ENCODE peak calls at places on chromosomes 6 and 20, in nine cellular contexts. Y is CD8-positive, alpha-beta T cell; A is AG04449; G is astrocyte of the spinal cord; S is stomach; F is WERI-Rb-1; Q is upper lobe of right lung; O is sigmoid colon; U is lung. L is an unnamed sample.

GRCh38 chr20:59756241-59756640 is 151.9 kb downstream of the PHACTR3 start:
- DNase-seq in U (no peak), Y (no peak), G (no peak), O (no peak), S (no peak), Q (no peak), A (no peak), F (no peak), L (no peak)

GRCh38 chr6:39608652-39609345 is 116.4 kb downstream of the KIF6 start:
- DNase-seq in Y (no peak), U (no peak), Q (no peak), A (no peak), G (no peak), F (no peak), O (no peak), S (no peak), L (no peak)

GRCh38 chr6:74899416-74899815 is 306.4 kb downstream of the COL12A1 start:
- DNase-seq in Q (no peak), Y (no peak), O (no peak), U (no peak), G (peak), F (no peak), S (no peak), A (no peak), L (no peak)

GRCh38 chr6:163663575-163663974 is 249.1 kb downstream of the QKI start:
- DNase-seq in A (no peak), F (no peak), Y (no peak), Q (no peak), O (no peak), U (no peak), S (no peak), G (no peak), L (no peak)

GRCh38 chr6:30494275-30494990 is 5.1 kb downstream of the HLA-E start:
- DNase-seq in S (no peak), Y (no peak), U (no peak), F (no peak), G (no peak), A (no peak), O (no peak), Q (no peak), L (no peak)

GRCh38 chr20:24957326-24957996 is 8.4 kb downstream of the CST7 start:
- DNase-seq in U (no peak), G (no peak), S (peak), Q (no peak), O (peak), F (no peak), Y (no peak), A (no peak), L (peak)

GRCh38 chr20:61690150-61690549 is 375.5 kb downstream of the TAF4 start:
- DNase-seq in G (no peak), Q (no peak), Y (no peak), A (no peak), F (no peak), U (no peak), S (no peak), O (no peak), L (no peak)

GRCh38 chr20:535958-536357 is 7.6 kb downstream of the CSNK2A1 start:
- DNase-seq in A (no peak), S (no peak), Q (no peak), F (no peak), Y (no peak), G (peak), U (no peak), O (no peak), L (no peak)

GRCh38 chr20:692044-692443 is 16.4 kb upstream of the SCRT2 start:
- DNase-seq in Y (no peak), S (no peak), G (no peak), U (no peak), Q (no peak), O (no peak), A (no peak), F (no peak), L (peak)

GRCh38 chr6:87484491-87484890 is 11.7 kb downstream of the SLC35A1 start:
- DNase-seq in O (no peak), A (no peak), G (no peak), S (no peak), Y (no peak), Q (no peak), F (no peak), U (no peak), L (no peak)

GRCh38 chr20:33798444-33798843 is 12.7 kb upstream of the CHMP4B start:
- DNase-seq in A (no peak), U (no peak), F (no peak), O (no peak), Y (no peak), S (no peak), G (no peak), Q (no peak), L (no peak)

GRCh38 chr6:100678027-100678426 is 203.1 kb downstream of the ASCC3 start:
- DNase-seq in A (no peak), F (no peak), S (no peak), O (no peak), Y (no peak), Q (no peak), U (no peak), G (peak), L (no peak)

GRCh38 chr20:39862613-39863012 is 826.4 kb downstream of the MAFB start:
- DNase-seq in G (no peak), U (no peak), Q (no peak), S (no peak), O (no peak), F (no peak), A (no peak), Y (no peak), L (no peak)

GRCh38 chr20:36881888-36882287 is 6.0 kb downstream of the TLDC2 start:
- DNase-seq in O (no peak), S (no peak), A (no peak), Q (peak), F (no peak), G (no peak), U (no peak), Y (no peak), L (no peak)

GRCh38 chr6:114008331-114008730 is 37.4 kb upstream of the HDAC2 start:
- DNase-seq in Y (no peak), Q (no peak), G (no peak), F (no peak), U (no peak), S (no peak), O (no peak), A (no peak), L (no peak)

GRCh38 chr20:19882446-19882845 is 124.4 kb downstream of the RIN2 start:
- DNase-seq in F (no peak), G (no peak), S (no peak), Y (no peak), A (no peak), Q (no peak), O (no peak), U (no peak), L (no peak)

GRCh38 chr20:19881990-19882389 is 123.9 kb downstream of the RIN2 start:
- DNase-seq in G (no peak), A (no peak), F (no peak), O (no peak), Q (no peak), S (no peak), Y (no peak), U (no peak), L (no peak)

GRCh38 chr20:19883501-19883900 is 125.4 kb downstream of the RIN2 start:
- DNase-seq in S (no peak), A (no peak), Y (no peak), G (no peak), F (no peak), Q (no peak), U (no peak), O (no peak), L (no peak)

GRCh38 chr20:19880256-19881079 is 122.4 kb downstream of the RIN2 start:
- DNase-seq in F (no peak), S (no peak), U (no peak), Y (no peak), Q (no peak), O (no peak), A (peak), G (peak), L (no peak)

DNA sequence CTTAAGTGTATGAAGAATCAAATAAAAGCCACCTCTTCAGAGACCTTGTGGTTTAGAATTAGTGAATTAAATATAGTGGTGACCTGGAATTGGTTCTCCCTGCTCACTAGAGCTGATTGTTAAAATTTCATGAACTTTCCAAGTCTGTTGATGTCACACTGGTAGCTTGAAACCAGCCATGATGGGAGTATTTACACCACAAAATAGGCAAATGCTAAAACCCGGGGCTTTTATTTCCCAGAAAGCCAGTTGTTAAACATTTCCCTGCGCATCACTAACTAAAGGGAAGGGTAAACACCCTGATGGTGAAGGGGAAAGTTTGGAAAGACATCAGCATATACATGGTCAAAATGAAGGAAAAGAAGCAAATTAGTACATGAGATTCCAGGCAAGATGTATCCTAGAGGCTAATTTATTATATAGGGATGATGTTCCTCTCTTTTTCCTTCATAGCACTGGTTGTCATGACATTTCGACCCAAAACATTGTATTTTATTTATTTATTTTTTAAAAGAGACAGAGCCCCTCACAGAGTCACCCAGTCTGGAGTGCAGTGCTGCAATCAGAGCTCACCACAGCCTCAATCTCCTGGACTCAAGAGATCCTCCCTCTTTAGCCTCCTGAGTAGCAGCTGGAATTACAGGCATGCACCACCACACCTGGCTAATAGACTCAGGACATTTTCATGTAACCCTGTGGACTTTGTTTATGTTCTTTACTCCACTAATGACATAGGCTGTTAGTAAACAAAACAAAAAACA is 123.2 kb downstream of the RIN2 start:
- DNase-seq in Y (no peak), O (no peak), S (no peak), A (no peak), F (no peak), G (no peak), Q (no peak), U (no peak), L (no peak)
- H3K4me3 ChIP-seq in Y (no peak), O (no peak), S (no peak), A (no peak), F (no peak), G (no peak), Q (no peak), U (no peak), L (no peak)

DNA sequence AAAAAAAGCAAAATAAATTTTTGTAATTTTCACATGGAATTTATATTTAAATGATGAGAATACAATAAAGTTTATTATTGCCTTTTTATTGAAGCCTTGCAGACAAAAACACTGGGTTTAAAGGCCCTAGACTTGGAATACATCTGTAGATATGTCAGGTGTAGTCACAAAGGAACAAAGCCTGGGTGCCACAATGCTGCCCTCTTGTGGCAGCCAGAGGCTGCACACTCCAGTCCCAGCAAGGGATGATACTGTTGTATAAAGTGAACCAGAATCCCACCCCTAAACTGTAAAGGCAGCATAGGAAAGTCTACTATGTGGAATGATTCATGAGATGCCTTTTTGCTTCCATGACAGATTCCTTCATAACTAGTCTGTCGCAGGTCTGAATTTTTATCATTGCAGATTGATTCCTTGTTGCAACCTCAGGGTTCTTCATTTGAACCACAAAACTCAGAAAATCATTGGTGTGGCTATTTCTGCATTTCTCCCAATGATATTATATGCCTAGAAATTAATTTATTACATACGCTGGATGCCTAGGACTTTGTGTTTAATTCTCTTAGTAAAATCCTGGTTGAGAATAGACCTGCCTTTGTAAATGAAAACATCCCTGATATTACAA is 37.0 kb downstream of the MAK start:
- DNase-seq in Y (peak), Q (peak), G (peak), U (peak), S (peak), O (no peak), F (peak), A (no peak), L (no peak)
- TF ChIP-seq CTCF in Y (peak), Q (peak), G (peak), U (peak), S (no peak), O (peak), F (peak), A (peak), L (peak)

DNA sequence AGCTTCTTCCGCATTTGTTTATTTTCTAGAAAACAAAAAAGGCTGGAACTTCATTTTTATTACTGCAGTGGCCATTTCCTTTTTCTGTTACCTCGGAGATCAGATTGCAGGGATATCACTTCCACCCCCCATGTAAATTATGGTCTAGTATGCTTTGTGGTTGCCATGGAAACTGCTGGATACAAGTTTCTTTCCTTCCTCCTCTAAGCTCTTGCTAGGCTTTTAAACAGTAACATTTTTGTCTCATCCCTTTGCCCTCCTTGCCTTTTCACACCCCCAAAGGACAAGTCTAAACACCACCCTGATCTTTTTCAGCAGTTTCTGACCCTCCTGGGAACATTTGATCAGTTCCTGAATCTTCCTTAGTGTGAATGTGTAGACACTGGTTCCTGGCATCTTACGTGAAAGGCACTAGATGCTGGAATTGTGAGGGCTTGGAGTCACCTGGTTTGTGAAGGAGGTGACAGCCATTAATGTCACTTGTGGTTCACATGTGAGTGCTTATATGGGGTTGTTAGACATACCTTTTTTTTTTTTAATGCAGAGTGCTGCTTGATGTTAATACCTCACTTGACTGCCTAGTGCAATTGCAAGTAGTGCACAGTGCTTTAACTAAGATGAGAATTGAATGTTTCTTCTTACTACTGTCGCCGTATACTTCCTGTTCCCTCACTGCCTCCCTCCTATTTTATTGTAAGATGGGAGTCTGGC is 181.6 kb downstream of the JARID2 start:
- DNase-seq in U (no peak), F (no peak), Y (no peak), S (no peak), Q (no peak), O (no peak), A (no peak), G (no peak), L (no peak)
- H3K4me3 ChIP-seq in U (no peak), F (no peak), Y (no peak), S (no peak), Q (no peak), O (no peak), A (no peak), G (no peak), L (no peak)

DNA sequence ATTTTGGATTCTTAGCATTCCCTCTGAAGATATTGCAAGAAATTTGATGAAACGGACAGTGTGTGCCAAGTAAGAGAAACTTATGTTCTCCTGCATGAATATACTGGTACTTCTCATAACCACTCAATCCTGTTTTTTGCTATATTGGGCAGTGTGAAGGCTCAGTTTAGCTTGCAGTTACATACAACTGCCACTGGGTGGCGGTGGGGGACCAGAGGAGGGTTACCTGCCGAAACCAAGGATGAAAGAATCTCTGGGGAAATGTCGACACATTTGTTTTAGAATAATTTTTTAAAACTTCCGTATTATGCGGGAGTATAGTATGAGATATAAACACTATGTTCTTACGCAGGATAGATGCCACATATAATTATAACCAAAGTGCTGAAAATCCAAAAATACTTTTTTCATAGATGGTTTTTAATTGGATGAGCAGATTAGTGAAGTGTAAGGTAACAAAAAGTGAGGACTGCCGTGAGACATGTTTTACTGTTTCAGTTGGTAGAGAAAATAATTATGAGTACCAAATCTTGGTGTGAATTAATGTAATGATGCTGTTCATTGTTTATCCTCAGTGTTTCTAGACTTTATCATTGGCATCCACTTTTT is 9.7 kb downstream of the TRMT11 start:
- DNase-seq in U (peak), O (peak), F (peak), S (peak), Q (peak), A (no peak), G (peak), Y (peak), L (peak)
- TF ChIP-seq CTCF in U (peak), O (peak), F (peak), S (peak), Q (peak), A (peak), G (peak), Y (peak), L (peak)

GRCh38 chr6:105818505-105818904 is 267.6 kb upstream of the PRDM1 start:
- DNase-seq in Y (no peak), A (no peak), S (no peak), U (no peak), Q (no peak), F (no peak), G (no peak), O (no peak), L (no peak)
- H3K4me3 ChIP-seq in Y (no peak), A (no peak), S (no peak), U (no peak), Q (no peak), F (no peak), G (no peak), O (no peak), L (no peak)

DNA sequence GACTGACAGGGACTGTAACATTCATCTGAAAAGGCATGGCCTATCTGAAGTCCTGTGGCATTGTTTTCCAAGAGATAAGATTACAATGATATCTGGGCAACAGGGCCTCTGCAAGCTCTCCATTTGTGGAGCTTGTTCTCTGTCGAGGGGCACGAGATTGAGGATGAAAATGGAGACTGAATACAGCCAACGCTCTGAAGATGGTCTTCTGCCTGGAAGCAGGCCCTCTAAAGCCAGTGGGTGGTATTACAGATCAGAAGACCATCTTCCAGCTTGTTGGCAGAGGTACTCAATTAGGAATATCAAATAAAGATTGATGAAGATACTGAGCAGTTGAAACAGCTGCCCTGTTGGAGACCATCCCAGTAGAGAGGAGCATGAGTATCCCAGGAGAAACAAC is 288.2 kb downstream of the CENPW start:
- DNase-seq in S (no peak), Q (no peak), O (no peak), A (no peak), F (no peak), G (no peak), Y (no peak), U (no peak), L (no peak)
- TF ChIP-seq CTCF in S (no peak), Q (no peak), O (no peak), A (no peak), F (peak), G (no peak), Y (no peak), U (no peak), L (no peak)

GRCh38 chr20:50517817-50518154 is 7.6 kb downstream of the PTPN1 start:
- DNase-seq in F (no peak), G (no peak), A (no peak), O (no peak), Y (no peak), Q (no peak), S (no peak), U (no peak), L (no peak)
- H3K4me3 ChIP-seq in F (no peak), G (peak), A (peak), O (no peak), Y (peak), Q (no peak), S (no peak), U (no peak), L (no peak)

GRCh38 chr20:37927410-37928048 is 24.6 kb downstream of the VSTM2L start:
- DNase-seq in S (no peak), Y (no peak), G (no peak), F (no peak), Q (no peak), O (no peak), U (no peak), A (no peak), L (no peak)
- TF ChIP-seq CTCF in S (no peak), Y (no peak), G (no peak), F (no peak), Q (no peak), O (no peak), U (no peak), A (no peak), L (no peak)

GRCh38 chr20:57478176-57478575 is 46.8 kb downstream of the CTCFL start:
- DNase-seq in G (no peak), U (no peak), O (no peak), A (no peak), Y (no peak), Q (no peak), F (no peak), S (no peak), L (no peak)

GRCh38 chr20:57475388-57476072 is 49.4 kb downstream of the CTCFL start:
- DNase-seq in O (peak), A (no peak), F (no peak), S (no peak), Y (no peak), U (no peak), Q (no peak), G (no peak), L (peak)

GRCh38 chr20:57476073-57476526 is 48.8 kb downstream of the CTCFL start:
- DNase-seq in A (no peak), Y (no peak), G (no peak), Q (peak), S (no peak), U (no peak), F (no peak), O (peak), L (peak)

GRCh38 chr20:57474816-57475215 is 50.1 kb downstream of the CTCFL start:
- DNase-seq in A (no peak), F (no peak), S (no peak), O (peak), G (no peak), Q (peak), Y (no peak), U (no peak), L (peak)

GRCh38 chr20:57476641-57477461 is 48.1 kb downstream of the CTCFL start:
- DNase-seq in Q (peak), A (no peak), O (peak), U (no peak), F (no peak), G (no peak), S (no peak), Y (no peak), L (peak)
- H3K4me3 ChIP-seq in Q (no peak), A (no peak), O (no peak), U (no peak), F (no peak), G (no peak), S (no peak), Y (no peak), L (no peak)

DNA sequence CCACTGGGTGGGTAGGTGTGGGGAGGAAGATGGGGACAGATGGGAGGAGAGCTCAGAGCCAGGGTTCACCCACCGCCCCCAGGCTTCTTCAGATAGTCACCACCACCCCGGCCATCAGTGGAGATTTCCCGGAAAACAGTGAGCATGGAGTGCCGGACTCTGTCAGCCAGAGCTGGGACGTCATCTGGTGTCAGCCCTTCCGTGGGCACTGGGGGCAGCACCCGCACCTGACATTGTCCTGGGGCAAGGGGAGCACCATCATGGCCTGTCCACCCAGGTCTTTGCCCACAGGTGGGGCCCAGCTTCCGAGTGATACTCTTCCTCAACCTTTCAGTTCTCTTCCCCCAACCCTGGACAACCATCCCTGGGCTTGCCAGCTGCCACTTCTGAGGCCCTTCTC is 4.8 kb downstream of the EGFL8 start:
- DNase-seq in U (no peak), O (no peak), G (no peak), F (no peak), A (no peak), Y (no peak), Q (no peak), S (no peak), L (no peak)
- TF ChIP-seq CTCF in U (no peak), O (no peak), G (no peak), F (peak), A (no peak), Y (no peak), Q (no peak), S (no peak), L (no peak)